ENCODE peak calls at places on chromosomes 2 and 18, in four cellular contexts. X is GM23248; Q is CD4-positive, alpha-beta memory T cell; F is endothelial cell of umbilical vein. U is an unnamed sample.
A peak's percentile ranks its signal among the peaks of the same experiment; 100 is the strongest.

GRCh38 chr2:115160523-115161521 is 718.4 kb downstream of the DPP10 start:
- DNase-seq in F (no peak), X (no peak), Q (no peak), U (no peak)

GRCh38 chr2:207283356-207283755 is 117.6 kb upstream of the KLF7 start:
- DNase-seq in Q (no peak), X (peak; percentile 37), F (peak; percentile 77), U (peak; percentile 56)

GRCh38 chr2:40458271-40458794 is 6.4 kb upstream of the SLC8A1 start:
- DNase-seq in Q (no peak), F (no peak), X (no peak), U (no peak)

GRCh38 chr2:176652300-176653182 is 383.3 kb downstream of the MTX2 start:
- DNase-seq in Q (peak; percentile 44), F (peak; percentile 62), X (peak; percentile 81), U (peak; percentile 94)

GRCh38 chr2:215929602-215930335 is 83.6 kb downstream of the MREG start:
- DNase-seq in Q (no peak), X (peak; percentile 67), F (peak; percentile 17), U (no peak)

GRCh38 chr2:185526156-185526555 is 212.4 kb upstream of the FSIP2 start:
- DNase-seq in Q (no peak), F (no peak), X (no peak), U (no peak)

GRCh38 chr18:79403723-79404566 is 8.2 kb downstream of the NFATC1 start:
- DNase-seq in Q (no peak), X (peak; percentile 50), F (peak; percentile 32), U (no peak)

GRCh38 chr2:196239622-196240587 is 68.5 kb upstream of the STK17B start:
- DNase-seq in X (peak; percentile 82), Q (peak; percentile 87), F (peak; percentile 84), U (peak; percentile 93)

GRCh38 chr18:69785466-69785865 is 162.2 kb downstream of the CD226 start:
- DNase-seq in Q (no peak), F (no peak), X (peak; percentile 3), U (no peak)

GRCh38 chr2:128624956-128625355 is 306.3 kb upstream of the HS6ST1 start:
- DNase-seq in X (no peak), Q (no peak), F (no peak), U (no peak)

GRCh38 chr2:20034218-20034617 is 17.2 kb downstream of the LAPTM4A start:
- DNase-seq in F (no peak), Q (no peak), X (no peak), U (no peak)
- H3K4me1 ChIP-seq in F (peaks cover 41% of the 10 kb centered on the region), Q (no peaks in the 10 kb centered on the region), X (no peaks in the 10 kb centered on the region), U (peaks cover 21% of the 10 kb centered on the region)

GRCh38 chr18:2821695-2822094 is 25.1 kb upstream of the EMILIN2 start:
- DNase-seq in Q (no peak), F (no peak), X (no peak), U (no peak)

GRCh38 chr18:2823202-2823601 is 23.6 kb upstream of the EMILIN2 start:
- DNase-seq in X (no peak), Q (no peak), F (no peak), U (no peak)

GRCh38 chr18:2814928-2815327 is 31.9 kb upstream of the EMILIN2 start:
- DNase-seq in Q (no peak), X (no peak), F (no peak), U (no peak)

GRCh38 chr18:2822213-2822612 is 24.6 kb upstream of the EMILIN2 start:
- DNase-seq in X (no peak), F (no peak), Q (no peak), U (no peak)

GRCh38 chr18:2818281-2818680 is 28.5 kb upstream of the EMILIN2 start:
- DNase-seq in F (no peak), X (no peak), Q (no peak), U (no peak)
- H3K4me1 ChIP-seq in F (no peaks in the 10 kb centered on the region), X (no peaks in the 10 kb centered on the region), Q (no peaks in the 10 kb centered on the region), U (no peaks in the 10 kb centered on the region)

DNA sequence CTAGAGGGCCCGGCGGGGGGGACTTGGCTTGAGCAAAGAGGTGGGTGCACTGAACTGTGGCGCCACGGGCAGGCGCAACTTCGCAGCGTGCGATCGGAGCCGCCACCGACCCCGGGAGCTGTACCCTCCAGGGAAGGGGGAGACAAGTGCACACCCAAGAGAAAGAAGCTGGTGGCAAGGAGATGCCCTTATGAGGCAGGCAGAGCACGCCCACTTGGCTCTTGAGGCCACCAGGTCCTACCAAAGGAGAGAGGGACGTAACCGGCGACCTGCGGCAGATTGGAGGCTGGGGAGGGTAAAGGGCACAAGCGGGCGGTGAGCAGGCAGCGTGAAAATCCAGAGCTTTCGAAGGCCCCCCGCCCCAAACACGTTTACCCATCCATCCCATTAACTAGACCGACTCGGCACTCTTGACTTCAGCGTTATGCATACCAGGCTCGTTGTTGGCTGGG is 967 bp downstream of the DLX2 start:
- DNase-seq in F (no peak), X (peak; percentile 70), Q (no peak), U (peak; percentile 56)
- H3K4me1 ChIP-seq in F (peaks cover 42% of the 10 kb centered on the region), X (peaks cover 28% of the 10 kb centered on the region), Q (peaks cover 87% of the 10 kb centered on the region), U (peaks cover 63% of the 10 kb centered on the region)

GRCh38 chr2:96531366-96531765 is 5.2 kb upstream of the ARID5A start:
- DNase-seq in F (no peak), X (no peak), Q (no peak), U (no peak)

GRCh38 chr2:96533292-96534073 is 3.1 kb upstream of the ARID5A start:
- DNase-seq in F (peak; percentile 26), Q (no peak), X (peak; percentile 93), U (peak; percentile 48)

GRCh38 chr2:96532641-96533291 is 3.8 kb upstream of the ARID5A start:
- DNase-seq in Q (no peak), F (no peak), X (no peak), U (no peak)

GRCh38 chr2:96530474-96531357 is 5.8 kb upstream of the ARID5A start:
- DNase-seq in F (no peak), X (no peak), Q (no peak), U (no peak)

GRCh38 chr2:96531872-96532505 is 4.6 kb upstream of the ARID5A start:
- DNase-seq in F (peak; percentile 99), Q (peak; percentile 85), X (peak; percentile 100), U (peak; percentile 73)
- H3K4me1 ChIP-seq in F (peaks cover 36% of the 10 kb centered on the region), Q (peaks cover 61% of the 10 kb centered on the region), X (peaks cover 37% of the 10 kb centered on the region), U (peaks cover 20% of the 10 kb centered on the region)

DNA sequence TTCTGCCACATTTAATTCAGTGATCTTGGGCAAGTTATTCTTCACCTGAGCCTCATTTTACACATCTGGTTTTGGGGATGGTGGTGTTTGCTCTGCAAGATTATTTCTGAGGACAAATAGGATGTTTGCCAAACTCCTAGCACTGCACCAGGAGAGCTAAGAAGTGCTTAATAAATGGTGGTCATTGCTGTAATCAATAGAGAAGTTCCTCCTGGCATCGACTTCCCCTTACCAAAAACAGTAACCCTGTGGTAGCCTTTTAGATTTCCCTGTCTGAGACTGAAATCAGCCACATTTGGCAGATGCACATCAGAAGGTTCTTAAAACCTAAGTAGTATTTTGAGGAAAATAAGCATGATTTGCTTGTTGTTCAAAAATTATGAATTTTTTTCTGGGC is 2.3 kb downstream of the B3GNT2 start:
- DNase-seq in X (no peak), F (no peak), Q (no peak), U (peak; percentile 49)
- H3K4me1 ChIP-seq in X (peaks cover 18% of the 10 kb centered on the region), F (peaks cover 13% of the 10 kb centered on the region), Q (peaks cover 66% of the 10 kb centered on the region), U (peaks cover 33% of the 10 kb centered on the region)

GRCh38 chr2:160222546-160223281 is 22.6 kb upstream of the ITGB6 start:
- DNase-seq in X (no peak), F (no peak), Q (no peak), U (no peak)

GRCh38 chr2:160224060-160224459 is 24.0 kb upstream of the ITGB6 start:
- DNase-seq in Q (no peak), F (peak; percentile 87), X (peak; percentile 100), U (no peak)

GRCh38 chr2:160225722-160226121 is 25.6 kb upstream of the ITGB6 start:
- DNase-seq in X (no peak), Q (no peak), F (no peak), U (no peak)

GRCh38 chr2:160223560-160223959 is 23.5 kb upstream of the ITGB6 start:
- DNase-seq in F (no peak), Q (no peak), X (no peak), U (no peak)

GRCh38 chr2:160224507-160224906 is 24.4 kb upstream of the ITGB6 start:
- DNase-seq in F (no peak), Q (no peak), X (peak; percentile 30), U (no peak)
- H3K4me1 ChIP-seq in F (peaks cover 85% of the 10 kb centered on the region), Q (peaks cover 28% of the 10 kb centered on the region), X (peaks cover 75% of the 10 kb centered on the region), U (no peaks in the 10 kb centered on the region)

U was measured in Karpas-422.